ENCODE peak calls at places on chromosomes 2 and 18, in four cellular contexts. E is RWPE1, V is fibroblast of the aortic adventitia, R is type B pancreatic cell. L is an unnamed sample.

GRCh38 chr2:132426033-132426432 is 9.4 kb downstream of the GPR39 start:
- DNase-seq in V (no peak), R (no peak), E (no peak), L (no peak)

GRCh38 chr2:48715042-48715899 is 40.3 kb downstream of the LHCGR start:
- DNase-seq in E (peak), R (no peak), V (peak), L (no peak)

GRCh38 chr2:182915369-182916326 is 49.2 kb upstream of the FRZB start:
- DNase-seq in V (peak), R (no peak), E (peak), L (no peak)

GRCh38 chr2:44840186-44840850 is 101.2 kb upstream of the SIX3 start:
- DNase-seq in E (no peak), V (no peak), R (no peak), L (no peak)

GRCh38 chr2:107448160-107448559 is 378.5 kb upstream of the RGPD4 start:
- DNase-seq in V (no peak), R (no peak), E (no peak), L (no peak)

GRCh38 chr2:5898667-5899066 is 206.5 kb downstream of the SOX11 start:
- DNase-seq in R (no peak), E (no peak), V (no peak), L (no peak)

GRCh38 chr18:54740146-54740844 is 88.0 kb upstream of the RAB27B start:
- DNase-seq in R (no peak), E (peak), V (peak), L (no peak)

GRCh38 chr2:86221066-86221684 is 21.9 kb downstream of the MRPL35 start:
- DNase-seq in R (no peak), V (peak), E (peak), L (peak)

GRCh38 chr2:12715878-12716249 is 872 bp upstream of the TRIB2 start:
- DNase-seq in E (peak), V (peak), R (peak), L (peak)

GRCh38 chr2:109549016-109549595 is 64.7 kb downstream of the SEPTIN10 start:
- DNase-seq in R (no peak), E (no peak), V (no peak), L (no peak)

GRCh38 chr2:242058116-242058680 is 188.7 kb downstream of the RTP5 start:
- DNase-seq in E (no peak), R (no peak), V (no peak), L (no peak)

GRCh38 chr18:45517181-45517741 is 98.0 kb upstream of the SLC14A2 start:
- DNase-seq in V (peak), E (no peak), R (no peak), L (no peak)

GRCh38 chr18:5424903-5425302 is 118.9 kb downstream of the EPB41L3 start:
- DNase-seq in V (peak), E (no peak), R (no peak), L (no peak)

GRCh38 chr18:58080516-58080915 is 36.5 kb downstream of the NEDD4L start:
- DNase-seq in E (no peak), V (no peak), R (no peak), L (no peak)

GRCh38 chr18:48864876-48865275 is 85.9 kb downstream of the SMAD7 start:
- DNase-seq in R (no peak), V (no peak), E (no peak), L (peak)

GRCh38 chr2:225030089-225030653 is 12.1 kb downstream of the DOCK10 start:
- DNase-seq in V (no peak), E (no peak), R (no peak), L (no peak)

GRCh38 chr2:26243643-26244478 is 571 bp downstream of the HADHA start:
- DNase-seq in E (peak), V (peak), R (no peak), L (no peak)

GRCh38 chr2:205462681-205463345 is 219.5 kb upstream of the NRP2 start:
- DNase-seq in E (no peak), R (no peak), V (no peak), L (no peak)

GRCh38 chr2:234163510-234163909 is 113.0 kb downstream of the SPP2 start:
- DNase-seq in V (no peak), E (no peak), R (no peak), L (no peak)

GRCh38 chr2:235384624-235385023 is 109.2 kb upstream of the AGAP1 start:
- DNase-seq in E (no peak), R (no peak), V (no peak), L (peak)

GRCh38 chr2:32136097-32136496 is 29.6 kb upstream of the SLC30A6 start:
- DNase-seq in E (no peak), V (peak), R (no peak), L (no peak)

GRCh38 chr2:32135409-32135808 is 30.3 kb upstream of the SLC30A6 start:
- DNase-seq in E (peak), R (no peak), V (peak), L (no peak)
- TF ChIP-seq CTCF in E (no peak), R (peak), V (peak), L (peak)

DNA sequence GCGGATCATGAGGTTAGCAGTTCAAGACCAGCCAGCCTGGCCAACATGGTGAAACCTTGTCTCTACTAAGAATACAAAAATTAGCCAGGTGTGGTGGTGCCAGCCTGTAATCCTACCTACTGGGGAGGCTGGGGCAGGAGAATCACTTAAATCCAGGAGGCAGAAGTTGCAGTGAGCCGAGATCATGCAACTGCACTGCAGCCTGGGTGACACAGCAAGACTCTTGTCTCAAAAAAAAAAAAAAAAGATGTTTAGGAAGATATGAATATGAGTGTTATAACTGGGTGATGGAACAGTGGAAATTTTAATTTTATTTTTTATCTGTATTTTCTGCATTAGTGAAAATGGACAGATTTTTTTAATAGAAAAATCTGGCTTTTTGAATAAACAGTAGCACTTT is 14.5 kb downstream of the MAPRE2 start:
- DNase-seq in V (no peak), E (no peak), R (no peak), L (no peak)
- TF ChIP-seq CTCF in V (no peak), E (no peak), R (no peak), L (no peak)

GRCh38 chr2:70261501-70261900 is 3.6 kb downstream of the PCYOX1 start:
- DNase-seq in V (no peak), R (no peak), E (no peak), L (no peak)
- TF ChIP-seq CTCF in V (no peak), R (no peak), E (no peak), L (no peak)

GRCh38 chr2:46298522-46299351 is 1.5 kb downstream of the EPAS1 start:
- DNase-seq in E (peak), R (no peak), V (peak), L (peak)
- TF ChIP-seq CTCF in E (no peak), R (peak), V (peak), L (no peak)

DNA sequence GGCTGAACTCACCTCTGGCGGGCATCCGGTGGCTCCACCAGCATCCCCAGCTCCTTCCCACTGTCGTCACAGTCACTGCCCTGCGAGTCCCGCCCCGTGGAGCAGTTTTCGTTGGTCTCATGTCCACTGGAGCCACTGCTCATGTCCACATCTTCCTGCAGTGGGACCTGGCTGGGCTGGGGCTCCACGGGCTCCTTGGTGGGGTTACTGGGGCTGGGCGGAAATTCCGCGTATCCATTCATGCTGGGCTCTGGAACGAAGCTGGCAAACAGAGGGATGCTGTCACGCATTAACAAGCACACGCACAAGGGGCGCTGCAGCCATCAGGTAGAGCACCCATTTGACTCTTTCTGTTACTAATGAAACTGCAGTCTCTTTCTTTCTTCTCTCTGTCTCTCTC is 10.7 kb downstream of the PER2 start:
- DNase-seq in R (no peak), E (no peak), V (no peak), L (peak)
- TF ChIP-seq CTCF in R (peak), E (no peak), V (no peak), L (peak)

GRCh38 chr2:220353897-220354296 is 726.5 kb downstream of the SLC4A3 start:
- DNase-seq in V (peak), E (peak), R (no peak), L (no peak)
- TF ChIP-seq CTCF in V (no peak), E (no peak), R (no peak), L (no peak)

DNA sequence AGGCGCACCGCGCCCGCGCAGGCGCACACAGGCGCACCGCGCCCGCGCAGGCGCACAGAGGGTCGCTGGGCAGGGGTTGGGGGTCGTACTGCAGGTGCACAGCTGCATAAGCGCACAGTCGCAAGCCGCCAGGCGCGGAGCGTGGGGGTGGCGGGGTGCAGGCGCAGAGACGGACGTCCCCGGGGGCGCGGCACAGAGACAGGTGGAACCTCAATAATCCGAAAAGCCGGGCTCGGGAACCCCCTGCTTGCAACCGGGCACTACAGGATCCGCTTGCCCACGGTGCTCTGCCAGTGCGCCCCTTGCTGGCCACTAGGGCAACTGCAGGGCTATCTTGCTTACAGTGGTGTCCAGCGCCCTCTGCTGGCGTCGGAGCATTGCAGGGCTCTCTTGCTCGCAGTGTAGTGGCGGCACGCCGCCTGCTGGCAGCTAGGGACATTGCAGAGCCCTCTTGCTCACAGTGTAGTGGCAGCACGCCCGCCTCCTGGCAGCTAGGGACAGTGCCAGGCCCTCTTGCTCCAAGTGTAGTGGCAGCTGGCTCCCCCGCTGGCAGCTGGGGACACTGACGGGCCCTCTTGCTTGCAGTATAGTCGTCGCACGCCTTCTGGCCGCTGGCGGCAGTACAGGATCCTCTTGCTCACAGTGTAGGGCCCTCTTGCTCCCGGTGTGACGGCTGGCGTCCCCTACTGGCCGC is 34.9 kb downstream of the FAM110C start:
- DNase-seq in E (no peak), R (peak), V (no peak), L (peak)
- TF ChIP-seq CTCF in E (peak), R (peak), V (peak), L (peak)

GRCh38 chr2:152418688-152419087 is 83.7 kb downstream of the FMNL2 start:
- DNase-seq in V (peak), E (no peak), R (no peak), L (no peak)
- TF ChIP-seq CTCF in V (no peak), E (no peak), R (no peak), L (no peak)

DNA sequence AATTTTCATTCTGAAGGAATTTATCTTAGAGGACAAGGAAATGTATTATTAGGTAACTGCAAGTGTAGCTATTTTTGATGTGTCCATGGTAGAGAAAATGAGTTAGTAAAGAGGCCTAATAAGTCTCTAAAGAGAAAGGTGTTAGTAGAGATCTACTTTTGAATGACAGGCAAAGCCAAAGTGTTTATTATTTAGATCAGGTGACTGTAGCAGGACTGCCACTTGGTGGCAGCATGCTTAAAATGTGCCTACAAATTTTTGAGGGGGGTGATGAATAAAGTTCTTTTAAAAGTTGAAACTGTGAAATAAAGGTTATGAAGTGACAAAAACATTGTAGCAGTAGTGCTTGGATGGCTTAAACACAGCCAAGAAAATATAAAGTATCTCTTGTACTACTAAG is 421.5 kb upstream of the MEIS1 start:
- DNase-seq in R (no peak), E (peak), V (no peak), L (no peak)
- TF ChIP-seq CTCF in R (peak), E (peak), V (no peak), L (no peak)

GRCh38 chr2:40820319-40820718 is 368.4 kb upstream of the SLC8A1 start:
- DNase-seq in V (peak), R (no peak), E (no peak), L (no peak)
- TF ChIP-seq CTCF in V (peak), R (peak), E (no peak), L (no peak)

L was measured in glutamatergic neuron.